ENCODE peak calls at places on chromosome 5, in eight cellular contexts. One of them, this sample, is unnamed.

GRCh38 chr5:35012796-35013195 is 35.0 kb downstream of the AGXT2 start:
- DNase-seq in fibroblast of pulmonary artery: no peak
- DNase-seq in BE2C: no peak
- DNase-seq in IMR-90: no peak
- DNase-seq in nephron progenitor cell: no peak
- DNase-seq in GM20000: no peak
- DNase-seq in astrocyte: no peak
- DNase-seq in right atrium auricular region: peak; percentile 63
- DNase-seq in this sample: peak; percentile 3

GRCh38 chr5:170451764-170452365 is 52.0 kb upstream of the KCNIP1 start:
- DNase-seq in fibroblast of pulmonary artery: peak; percentile 78
- DNase-seq in BE2C: no peak
- DNase-seq in IMR-90: peak; percentile 8
- DNase-seq in nephron progenitor cell: no peak
- DNase-seq in GM20000: no peak
- DNase-seq in astrocyte: peak; percentile 62
- DNase-seq in right atrium auricular region: peak; percentile 55
- DNase-seq in this sample: peak; percentile 76

GRCh38 chr5:150167908-150168307 is 1.3 kb downstream of the CDX1 start:
- DNase-seq in fibroblast of pulmonary artery: no peak
- DNase-seq in BE2C: no peak
- DNase-seq in IMR-90: no peak
- DNase-seq in nephron progenitor cell: no peak
- DNase-seq in GM20000: no peak
- DNase-seq in astrocyte: no peak
- DNase-seq in right atrium auricular region: no peak
- DNase-seq in this sample: no peak

GRCh38 chr5:59039003-59039295 is 456.1 kb downstream of the RAB3C start:
- DNase-seq in fibroblast of pulmonary artery: no peak
- DNase-seq in BE2C: peak; percentile 52
- DNase-seq in IMR-90: no peak
- DNase-seq in nephron progenitor cell: no peak
- DNase-seq in GM20000: no peak
- DNase-seq in astrocyte: no peak
- DNase-seq in right atrium auricular region: no peak
- DNase-seq in this sample: no peak

GRCh38 chr5:142795246-142795645 is 25.1 kb downstream of the ARHGAP26 start:
- DNase-seq in fibroblast of pulmonary artery: no peak
- DNase-seq in BE2C: no peak
- DNase-seq in IMR-90: no peak
- DNase-seq in nephron progenitor cell: no peak
- DNase-seq in GM20000: no peak
- DNase-seq in astrocyte: no peak
- DNase-seq in right atrium auricular region: no peak
- DNase-seq in this sample: peak; percentile 62

GRCh38 chr5:122078116-122078865 is at the start of gene LOX:
- DNase-seq in fibroblast of pulmonary artery: peak; percentile 96
- DNase-seq in BE2C: peak; percentile 23
- DNase-seq in IMR-90: peak; percentile 98
- DNase-seq in nephron progenitor cell: peak; percentile 56
- DNase-seq in GM20000: peak; percentile 29
- DNase-seq in astrocyte: peak; percentile 98
- DNase-seq in right atrium auricular region: peak; percentile 92
- DNase-seq in this sample: peak; percentile 62

GRCh38 chr5:37710965-37711364 is 128.9 kb downstream of the GDNF start:
- DNase-seq in fibroblast of pulmonary artery: no peak
- DNase-seq in BE2C: no peak
- DNase-seq in IMR-90: peak; percentile 21
- DNase-seq in nephron progenitor cell: no peak
- DNase-seq in GM20000: no peak
- DNase-seq in astrocyte: peak; percentile 14
- DNase-seq in right atrium auricular region: no peak
- DNase-seq in this sample: peak; percentile 10

GRCh38 chr5:3741372-3741770 is 145.7 kb downstream of the IRX1 start:
- DNase-seq in fibroblast of pulmonary artery: no peak
- DNase-seq in BE2C: no peak
- DNase-seq in IMR-90: no peak
- DNase-seq in nephron progenitor cell: no peak
- DNase-seq in GM20000: no peak
- DNase-seq in astrocyte: peak; percentile 18
- DNase-seq in right atrium auricular region: no peak
- DNase-seq in this sample: no peak

GRCh38 chr5:56986631-56986957 is 34.7 kb upstream of the MIER3 start:
- DNase-seq in fibroblast of pulmonary artery: no peak
- DNase-seq in BE2C: no peak
- DNase-seq in IMR-90: no peak
- DNase-seq in nephron progenitor cell: no peak
- DNase-seq in GM20000: no peak
- DNase-seq in astrocyte: no peak
- DNase-seq in right atrium auricular region: no peak
- DNase-seq in this sample: no peak

GRCh38 chr5:157253547-157253946 is 12.4 kb upstream of the CYFIP2 start:
- DNase-seq in fibroblast of pulmonary artery: peak; percentile 64
- DNase-seq in BE2C: peak; percentile 47
- DNase-seq in IMR-90: peak; percentile 47
- DNase-seq in nephron progenitor cell: peak; percentile 67
- DNase-seq in GM20000: peak; percentile 65
- DNase-seq in astrocyte: peak; percentile 10
- DNase-seq in right atrium auricular region: no peak
- DNase-seq in this sample: peak; percentile 58

GRCh38 chr5:27437594-27438200 is 399.3 kb upstream of the CDH9 start:
- DNase-seq in fibroblast of pulmonary artery: no peak
- DNase-seq in BE2C: no peak
- DNase-seq in IMR-90: no peak
- DNase-seq in nephron progenitor cell: no peak
- DNase-seq in GM20000: no peak
- DNase-seq in astrocyte: peak; percentile 23
- DNase-seq in right atrium auricular region: no peak
- DNase-seq in this sample: no peak

GRCh38 chr5:173644700-173645436 is 28.4 kb upstream of the BOD1 start:
- DNase-seq in fibroblast of pulmonary artery: peak; percentile 6
- DNase-seq in BE2C: no peak
- DNase-seq in IMR-90: no peak
- DNase-seq in nephron progenitor cell: no peak
- DNase-seq in GM20000: no peak
- DNase-seq in astrocyte: no peak
- DNase-seq in right atrium auricular region: no peak
- DNase-seq in this sample: peak; percentile 23

GRCh38 chr5:124725040-124725434 is 21.4 kb downstream of the ZNF608 start:
- DNase-seq in fibroblast of pulmonary artery: no peak
- DNase-seq in BE2C: no peak
- DNase-seq in IMR-90: no peak
- DNase-seq in nephron progenitor cell: no peak
- DNase-seq in GM20000: no peak
- DNase-seq in astrocyte: no peak
- DNase-seq in right atrium auricular region: no peak
- DNase-seq in this sample: peak; percentile 2
- TF ChIP-seq CTCF in fibroblast of pulmonary artery: no peak
- TF ChIP-seq CTCF in BE2C: peak; percentile 50
- TF ChIP-seq CTCF in IMR-90: no peak
- TF ChIP-seq CTCF in nephron progenitor cell: no peak
- TF ChIP-seq CTCF in GM20000: no peak
- TF ChIP-seq CTCF in astrocyte: no peak
- TF ChIP-seq CTCF in right atrium auricular region: no peak
- TF ChIP-seq CTCF in this sample: no peak

GRCh38 chr5:43231977-43232376 is 40.0 kb downstream of the NIM1K start:
- DNase-seq in fibroblast of pulmonary artery: peak; percentile 7
- DNase-seq in BE2C: peak; percentile 32
- DNase-seq in IMR-90: no peak
- DNase-seq in nephron progenitor cell: no peak
- DNase-seq in GM20000: no peak
- DNase-seq in astrocyte: no peak
- DNase-seq in right atrium auricular region: no peak
- DNase-seq in this sample: peak; percentile 24
- TF ChIP-seq CTCF in fibroblast of pulmonary artery: peak; percentile 20
- TF ChIP-seq CTCF in BE2C: peak; percentile 36
- TF ChIP-seq CTCF in IMR-90: peak; percentile 4
- TF ChIP-seq CTCF in nephron progenitor cell: no peak
- TF ChIP-seq CTCF in GM20000: no peak
- TF ChIP-seq CTCF in astrocyte: no peak
- TF ChIP-seq CTCF in right atrium auricular region: no peak
- TF ChIP-seq CTCF in this sample: no peak

GRCh38 chr5:72324186-72324825 is 4.1 kb downstream of the PTCD2 start:
- DNase-seq in fibroblast of pulmonary artery: no peak
- DNase-seq in BE2C: no peak
- DNase-seq in IMR-90: no peak
- DNase-seq in nephron progenitor cell: no peak
- DNase-seq in GM20000: no peak
- DNase-seq in astrocyte: no peak
- DNase-seq in right atrium auricular region: no peak
- DNase-seq in this sample: no peak

GRCh38 chr5:72314571-72315172 is 5.4 kb downstream of the MRPS27 start:
- DNase-seq in fibroblast of pulmonary artery: peak; percentile 87
- DNase-seq in BE2C: no peak
- DNase-seq in IMR-90: peak; percentile 82
- DNase-seq in nephron progenitor cell: no peak
- DNase-seq in GM20000: no peak
- DNase-seq in astrocyte: peak; percentile 78
- DNase-seq in right atrium auricular region: no peak
- DNase-seq in this sample: peak; percentile 36

GRCh38 chr5:72325566-72326297 is 5.6 kb downstream of the PTCD2 start:
- DNase-seq in fibroblast of pulmonary artery: peak; percentile 69
- DNase-seq in BE2C: no peak
- DNase-seq in IMR-90: peak; percentile 85
- DNase-seq in nephron progenitor cell: no peak
- DNase-seq in GM20000: no peak
- DNase-seq in astrocyte: peak; percentile 89
- DNase-seq in right atrium auricular region: no peak
- DNase-seq in this sample: no peak

DNA sequence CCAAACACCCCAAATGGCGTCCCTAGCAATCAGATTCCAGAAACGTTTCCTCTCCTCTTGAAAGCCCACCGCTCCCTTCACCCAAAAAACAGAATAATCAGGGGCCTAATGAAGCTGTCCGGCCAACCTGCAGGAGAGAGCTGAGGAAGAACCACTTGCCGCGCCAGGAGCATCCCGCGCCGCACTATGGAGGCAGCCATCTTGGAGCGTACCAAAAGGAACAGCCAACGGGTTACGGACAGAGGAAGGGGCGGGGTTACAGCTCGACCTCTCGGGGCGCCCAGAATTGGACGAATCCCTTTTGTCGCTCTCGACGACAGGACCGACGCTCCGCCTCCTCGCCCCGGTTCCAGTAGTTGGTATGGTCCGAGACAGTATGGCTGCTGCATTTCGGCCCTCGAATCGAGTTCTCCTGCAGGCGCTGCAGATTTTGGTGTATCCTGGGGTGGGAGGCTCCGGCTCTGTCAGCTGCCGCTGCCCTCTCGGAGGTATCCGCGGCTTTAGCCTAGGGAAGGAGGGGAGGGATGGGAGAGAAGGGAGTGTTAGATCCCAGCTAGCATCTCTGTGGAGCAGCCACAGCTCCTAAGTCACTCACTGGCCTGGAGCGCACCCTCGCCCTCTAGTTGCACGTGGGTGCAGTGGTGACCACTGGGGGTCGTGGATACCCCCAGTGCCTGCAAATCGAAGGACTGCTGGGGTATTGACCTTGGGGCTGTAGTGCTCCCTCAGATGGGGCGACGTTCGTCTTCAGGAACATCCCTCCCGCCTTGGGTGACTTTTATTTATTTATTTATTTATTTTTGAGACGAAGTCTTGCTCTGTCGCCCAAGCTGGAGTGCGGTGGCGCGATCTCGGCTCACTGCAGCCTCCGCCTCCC is at the start of the genes MRPS27 and PTCD2:
- DNase-seq in fibroblast of pulmonary artery: peak; percentile 99
- DNase-seq in BE2C: peak; percentile 98
- DNase-seq in IMR-90: peak; percentile 99
- DNase-seq in nephron progenitor cell: peak; percentile 94
- DNase-seq in GM20000: peak; percentile 96
- DNase-seq in astrocyte: peak; percentile 100
- DNase-seq in right atrium auricular region: peak; percentile 95
- DNase-seq in this sample: peak; percentile 99
- TF ChIP-seq CTCF in fibroblast of pulmonary artery: peak; percentile 29
- TF ChIP-seq CTCF in BE2C: peak; percentile 39
- TF ChIP-seq CTCF in IMR-90: peak; percentile 3
- TF ChIP-seq CTCF in nephron progenitor cell: no peak
- TF ChIP-seq CTCF in GM20000: no peak
- TF ChIP-seq CTCF in astrocyte: peak; percentile 12
- TF ChIP-seq CTCF in right atrium auricular region: peak; percentile 49
- TF ChIP-seq CTCF in this sample: peak; percentile 11

GRCh38 chr5:112921031-112921832 is 795 bp downstream of the REEP5 start:
- DNase-seq in fibroblast of pulmonary artery: peak; percentile 72
- DNase-seq in BE2C: peak; percentile 77
- DNase-seq in IMR-90: peak; percentile 56
- DNase-seq in nephron progenitor cell: peak; percentile 75
- DNase-seq in GM20000: peak; percentile 77
- DNase-seq in astrocyte: peak; percentile 53
- DNase-seq in right atrium auricular region: no peak
- DNase-seq in this sample: peak; percentile 89
- TF ChIP-seq CTCF in fibroblast of pulmonary artery: no peak
- TF ChIP-seq CTCF in BE2C: no peak
- TF ChIP-seq CTCF in IMR-90: peak; percentile 15
- TF ChIP-seq CTCF in nephron progenitor cell: no peak
- TF ChIP-seq CTCF in GM20000: no peak
- TF ChIP-seq CTCF in astrocyte: no peak
- TF ChIP-seq CTCF in right atrium auricular region: no peak
- TF ChIP-seq CTCF in this sample: no peak

DNA sequence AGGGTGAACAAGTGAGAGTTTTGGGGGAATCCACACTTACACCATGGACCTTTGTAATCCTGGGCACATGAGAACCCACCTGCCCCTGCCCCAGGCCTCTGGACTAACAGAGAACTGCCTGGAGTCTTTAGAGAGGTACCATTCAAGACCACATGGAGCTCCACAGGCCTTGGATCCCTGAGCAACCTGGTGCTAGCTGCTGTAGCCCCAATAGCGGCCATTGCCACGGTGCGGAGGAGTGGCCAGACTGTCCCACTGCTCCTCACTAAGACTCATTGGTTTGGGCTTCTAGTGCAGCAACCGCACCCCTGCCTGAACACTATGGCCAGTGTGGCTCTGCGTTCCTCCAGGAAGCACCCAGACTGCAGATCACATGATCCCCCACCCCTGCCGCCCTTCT is 45.8 kb downstream of the OSMR start:
- DNase-seq in fibroblast of pulmonary artery: no peak
- DNase-seq in BE2C: no peak
- DNase-seq in IMR-90: no peak
- DNase-seq in nephron progenitor cell: no peak
- DNase-seq in GM20000: no peak
- DNase-seq in astrocyte: no peak
- DNase-seq in right atrium auricular region: no peak
- DNase-seq in this sample: no peak
- TF ChIP-seq CTCF in fibroblast of pulmonary artery: no peak
- TF ChIP-seq CTCF in BE2C: no peak
- TF ChIP-seq CTCF in IMR-90: no peak
- TF ChIP-seq CTCF in nephron progenitor cell: no peak
- TF ChIP-seq CTCF in GM20000: no peak
- TF ChIP-seq CTCF in astrocyte: no peak
- TF ChIP-seq CTCF in right atrium auricular region: no peak
- TF ChIP-seq CTCF in this sample: no peak